ENCODE peak calls at places on chromosomes 4 and X, in nine cellular contexts. T is uterus, E is stomach, S is A549, C is ovary, O is heart left ventricle, X is body of pancreas, Q is tibial nerve, V is NB4. G is an unnamed sample.

GRCh38 chr4:95547708-95548471 is 883 bp downstream of the UNC5C start:
- DNase-seq in C (peak), T (peak), X (no peak), V (peak), O (peak), Q (no peak), S (no peak), E (no peak), G (no peak)

GRCh38 chr4:184590196-184590595 is 59.1 kb downstream of the CASP3 start:
- DNase-seq in S (no peak), V (no peak), E (no peak), C (no peak), O (no peak), Q (no peak), T (no peak), X (no peak), G (no peak)

GRCh38 chr4:1850276-1850675 is 5.7 kb downstream of the LETM1 start:
- DNase-seq in E (no peak), X (no peak), S (no peak), O (no peak), C (no peak), T (no peak), V (no peak), Q (no peak), G (no peak)

GRCh38 chr4:34261799-34262314 is 1982.5 kb downstream of the ARAP2 start:
- DNase-seq in X (no peak), T (no peak), Q (no peak), V (no peak), E (no peak), C (no peak), O (no peak), S (no peak), G (no peak)

GRCh38 chr4:39062499-39062898 is 467 bp downstream of the KLHL5 start:
- DNase-seq in C (no peak), V (no peak), Q (no peak), O (no peak), X (no peak), S (no peak), E (no peak), T (no peak), G (no peak)

GRCh38 chr4:113957961-113958360 is 21.5 kb downstream of the ARSJ start:
- DNase-seq in X (no peak), V (no peak), Q (no peak), E (no peak), C (no peak), O (no peak), T (no peak), S (no peak), G (no peak)

GRCh38 chr4:46844325-46844917 is 64.6 kb downstream of the COX7B2 start:
- DNase-seq in Q (no peak), S (peak), O (no peak), C (no peak), T (no peak), X (peak), E (peak), V (peak), G (peak)

GRCh38 chr4:113384600-113384999 is 335.1 kb downstream of the ANK2 start:
- DNase-seq in T (no peak), S (no peak), E (no peak), X (no peak), V (no peak), Q (no peak), C (no peak), O (no peak), G (no peak)

GRCh38 chr4:17966312-17966711 is 55.2 kb downstream of the LCORL start:
- DNase-seq in E (no peak), C (no peak), X (no peak), O (no peak), Q (no peak), T (no peak), V (no peak), S (no peak), G (no peak)

GRCh38 chr4:61501812-61502211 is 301.7 kb downstream of the ADGRL3 start:
- DNase-seq in Q (no peak), S (no peak), V (no peak), T (no peak), O (no peak), X (no peak), E (no peak), C (no peak), G (no peak)

GRCh38 chrX:130125090-130125489 is 14.8 kb upstream of the ELF4 start:
- DNase-seq in Q (peak), C (peak), O (peak), V (no peak), T (peak), X (peak), E (peak), S (no peak), G (peak)

GRCh38 chrX:153799326-153799725 is 4.9 kb downstream of the SSR4 start:
- DNase-seq in V (no peak), E (no peak), X (peak), C (no peak), S (no peak), Q (no peak), O (no peak), T (no peak), G (no peak)
- H3K4me3 ChIP-seq in V (no peak), E (no peak), X (no peak), C (no peak), S (no peak), Q (no peak), O (no peak), T (no peak), G (no peak)

DNA sequence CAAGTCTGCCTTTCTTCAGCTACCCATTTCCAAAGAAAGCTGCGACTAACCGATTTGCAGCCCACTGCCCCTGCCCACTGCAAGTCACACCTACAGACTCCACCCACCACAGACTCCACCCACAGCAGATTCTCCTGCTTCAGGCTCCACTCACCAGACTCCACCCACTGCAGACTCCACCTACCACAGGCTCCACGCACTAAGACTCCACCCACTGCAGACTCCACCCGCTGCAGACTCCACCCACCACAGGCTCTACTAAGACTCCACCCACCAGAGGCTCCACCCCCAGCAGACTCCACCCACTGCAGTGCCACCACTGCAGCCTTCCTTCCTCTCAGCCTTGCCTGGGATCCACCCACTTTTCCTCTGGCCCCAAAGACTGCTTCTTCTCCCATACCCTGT is 41.3 kb downstream of the ABLIM2 start:
- DNase-seq in O (peak), V (peak), Q (no peak), C (no peak), X (peak), T (peak), E (peak), S (peak), G (no peak)
- TF ChIP-seq POLR2A in O (no peak), V (no peak), Q (no peak), C (no peak), X (no peak), T (no peak), E (no peak), S (no peak), G (no peak)

GRCh38 chrX:153827903-153828302 is 2.4 kb downstream of the PDZD4 start:
- DNase-seq in T (peak), O (no peak), X (no peak), V (no peak), E (no peak), C (no peak), Q (no peak), S (no peak), G (no peak)

GRCh38 chrX:153827016-153827415 is 3.3 kb downstream of the PDZD4 start:
- DNase-seq in X (no peak), E (no peak), C (no peak), O (no peak), S (no peak), T (no peak), V (no peak), Q (no peak), G (no peak)

GRCh38 chrX:153829549-153829798 is 870 bp downstream of the PDZD4 start:
- DNase-seq in X (no peak), O (no peak), C (no peak), V (no peak), E (no peak), S (no peak), T (peak), Q (no peak), G (no peak)

GRCh38 chrX:153828723-153829548 is 1.4 kb downstream of the PDZD4 start:
- DNase-seq in O (no peak), T (peak), C (no peak), S (no peak), X (no peak), E (no peak), Q (no peak), V (no peak), G (no peak)

DNA sequence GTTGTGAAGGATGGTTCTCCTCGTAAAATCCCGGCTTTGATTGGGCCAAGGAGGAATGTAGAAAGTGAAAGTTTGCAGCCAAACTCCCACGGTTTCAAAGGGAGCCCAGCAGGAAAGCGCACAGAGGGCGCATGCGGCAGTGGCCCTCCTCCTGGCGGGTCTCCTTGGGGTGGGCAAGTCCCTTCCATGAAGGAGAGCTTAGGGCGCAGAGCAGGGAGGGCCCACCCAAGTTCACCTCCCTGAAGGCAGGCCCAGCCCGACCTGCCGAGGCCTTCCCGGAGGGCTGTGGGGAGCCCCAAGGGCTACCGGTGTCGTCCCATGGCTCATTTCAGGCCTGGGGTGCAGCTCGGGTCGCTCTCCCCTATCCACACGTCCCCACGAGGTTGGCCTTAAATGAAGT is 2.0 kb downstream of the PDZD4 start:
- DNase-seq in T (peak), Q (no peak), C (no peak), O (no peak), V (no peak), E (no peak), X (no peak), S (no peak), G (no peak)
- H3K4me3 ChIP-seq in T (peak), Q (peak), C (peak), O (no peak), V (no peak), E (peak), X (no peak), S (peak), G (no peak)

GRCh38 chr4:151409470-151410313 is 716 bp downstream of the FHIP1A start:
- DNase-seq in X (peak), C (peak), O (peak), S (no peak), E (peak), Q (no peak), T (peak), V (peak), G (peak)
- TF ChIP-seq POLR2A in X (peak), C (no peak), O (no peak), S (no peak), E (no peak), Q (no peak), T (no peak), V (no peak), G (no peak)

DNA sequence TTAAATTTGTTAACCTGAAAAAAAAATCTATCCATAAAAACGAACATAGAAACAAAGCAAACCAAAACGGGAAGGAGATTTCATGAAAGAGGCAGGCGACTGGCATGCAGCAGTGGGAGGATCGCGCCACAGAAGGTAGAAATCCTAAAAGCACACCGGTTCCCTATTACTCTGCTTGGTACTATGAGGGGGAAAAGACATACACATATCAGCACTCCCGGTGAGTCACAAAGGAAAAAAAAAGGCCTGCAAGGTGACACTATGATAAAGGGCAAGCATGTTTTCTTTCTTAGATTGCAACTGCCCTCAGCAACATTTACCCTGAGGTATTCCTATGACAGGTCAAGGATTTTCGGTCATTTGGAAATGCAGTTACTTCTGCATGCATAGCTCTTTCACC is 60.6 kb upstream of the NAP1L5 start:
- DNase-seq in T (no peak), O (no peak), X (no peak), Q (no peak), E (no peak), C (no peak), V (no peak), S (no peak), G (no peak)
- H3K4me3 ChIP-seq in T (no peak), O (no peak), X (no peak), Q (no peak), E (peak), C (no peak), V (no peak), S (no peak), G (no peak)

GRCh38 chr4:127880764-127881564 is at the start of gene PLK4:
- DNase-seq in C (peak), O (peak), V (peak), S (peak), X (peak), T (peak), Q (peak), E (peak), G (peak)
- TF ChIP-seq POLR2A in C (no peak), O (no peak), V (peak), S (no peak), X (no peak), T (peak), Q (no peak), E (no peak), G (no peak)

DNA sequence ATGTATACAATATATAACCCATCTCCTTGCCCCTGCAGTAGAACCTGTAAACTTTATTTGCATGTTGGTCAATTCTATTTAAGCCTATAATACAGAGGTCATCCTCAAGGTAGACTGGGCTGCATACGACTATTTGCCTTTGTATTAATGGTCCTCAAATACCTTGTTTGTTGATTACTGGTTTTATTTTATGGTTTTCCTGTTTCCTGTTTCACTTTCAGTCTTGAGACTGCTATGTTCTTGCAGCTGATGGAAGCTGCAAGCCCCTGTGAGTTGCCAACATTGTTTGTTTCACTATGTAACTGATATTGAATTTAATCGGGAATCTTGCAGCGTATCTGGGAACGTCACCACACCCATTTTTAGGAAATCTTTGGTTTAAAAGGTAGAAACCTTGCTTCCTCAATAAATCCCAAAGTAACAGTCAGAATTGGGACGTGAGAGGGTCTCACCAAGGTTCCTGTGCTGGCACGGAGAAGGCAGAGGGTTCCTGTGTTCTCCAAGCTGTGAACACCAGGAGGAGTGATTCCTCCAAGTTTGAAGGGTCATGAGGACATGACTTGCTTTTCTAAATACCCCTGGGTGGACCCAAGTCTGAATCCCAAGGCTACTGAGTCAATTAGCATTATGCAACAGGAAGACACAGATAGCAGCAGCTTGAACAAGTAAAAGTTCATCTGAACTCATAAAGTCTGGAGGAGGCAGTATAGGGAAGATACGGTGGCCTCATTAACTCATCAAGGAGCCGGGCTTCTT is 110.6 kb upstream of the PNPLA4 start:
- DNase-seq in O (no peak), S (no peak), Q (no peak), C (no peak), E (no peak), V (peak), X (no peak), T (no peak), G (no peak)
- H3K4me3 ChIP-seq in O (no peak), S (no peak), Q (no peak), C (no peak), E (no peak), V (no peak), X (no peak), T (no peak), G (no peak)

GRCh38 chr4:72896515-72896914 is 173.0 kb downstream of the COX18 start:
- DNase-seq in C (no peak), E (no peak), T (peak), S (no peak), V (no peak), X (no peak), O (no peak), Q (no peak), G (no peak)

GRCh38 chr4:72899621-72900020 is 169.9 kb downstream of the COX18 start:
- DNase-seq in Q (no peak), T (no peak), X (no peak), C (no peak), S (no peak), O (no peak), V (no peak), E (no peak), G (no peak)

GRCh38 chr4:72902354-72902753 is 167.2 kb downstream of the COX18 start:
- DNase-seq in S (no peak), O (no peak), E (no peak), Q (no peak), V (no peak), X (no peak), T (no peak), C (no peak), G (no peak)

GRCh38 chr4:72900952-72901351 is 168.6 kb downstream of the COX18 start:
- DNase-seq in C (no peak), E (no peak), O (no peak), S (no peak), V (no peak), X (no peak), T (peak), Q (no peak), G (no peak)

GRCh38 chr4:72899214-72899613 is 170.3 kb downstream of the COX18 start:
- DNase-seq in O (no peak), X (no peak), V (no peak), C (no peak), S (no peak), E (no peak), Q (no peak), T (no peak), G (no peak)
- TF ChIP-seq POLR2A in O (no peak), X (no peak), V (no peak), C (no peak), S (no peak), E (no peak), Q (no peak), T (no peak), G (no peak)

DNA sequence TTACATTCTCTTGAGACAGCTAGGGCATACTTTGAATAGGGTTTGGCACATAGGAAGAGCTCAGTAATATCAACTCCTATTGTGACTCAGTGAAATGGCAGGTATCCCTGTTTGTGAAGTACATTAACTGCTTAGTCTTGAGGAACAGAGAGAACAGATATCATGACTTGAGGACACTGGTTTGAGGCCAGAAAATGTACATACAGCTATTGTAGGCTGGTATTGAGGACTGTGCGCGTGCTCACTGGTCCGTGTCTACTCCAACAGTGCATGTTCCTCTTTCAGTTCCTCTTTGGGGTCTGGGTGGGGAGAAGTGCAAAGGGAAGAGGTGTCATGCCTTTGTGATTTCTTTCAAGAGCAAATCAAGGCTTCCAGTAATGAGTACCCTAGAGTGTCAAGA is 34.6 kb upstream of the TBC1D9 start:
- DNase-seq in T (no peak), Q (no peak), V (peak), C (no peak), S (no peak), E (no peak), O (no peak), X (no peak), G (peak)
- H3K4me3 ChIP-seq in T (no peak), Q (no peak), V (no peak), C (no peak), S (no peak), E (no peak), O (no peak), X (no peak), G (no peak)

GRCh38 chrX:55908685-55909212 is 191.2 kb downstream of the RRAGB start:
- DNase-seq in V (no peak), C (no peak), E (no peak), X (no peak), T (no peak), S (peak), Q (no peak), O (peak), G (no peak)
- TF ChIP-seq POLR2A in V (no peak), C (no peak), E (no peak), X (no peak), T (no peak), S (no peak), Q (no peak), O (no peak), G (no peak)